ENCODE peak calls at places on chromosomes 11 and 22, in five cellular contexts. F, E, N, C and Z are unnamed samples.

GRCh38 chr11:35005156-35005780 is 88.8 kb downstream of the PDHX start:
- DNase-seq in F (no peak), E (no peak), N (no peak), C (no peak), Z (no peak)

GRCh38 chr11:27656806-27657483 is 43.3 kb downstream of the BDNF start:
- DNase-seq in F (no peak), E (no peak), N (no peak), C (no peak), Z (no peak)

GRCh38 chr11:43581370-43582023 is 99.0 kb upstream of the HSD17B12 start:
- DNase-seq in F (no peak), E (no peak), N (no peak), C (no peak), Z (no peak)

GRCh38 chr11:35618497-35619029 is 303 bp downstream of the FJX1 start:
- DNase-seq in F (peak), E (no peak), N (peak), C (peak), Z (no peak)

GRCh38 chr11:848988-849824 is 6.6 kb downstream of the TSPAN4 start:
- DNase-seq in F (no peak), E (no peak), N (no peak), C (no peak), Z (no peak)

GRCh38 chr22:23089633-23090032 is 19.3 kb downstream of the GNAZ start:
- DNase-seq in F (no peak), E (no peak), N (no peak), C (no peak), Z (no peak)

GRCh38 chr22:21791635-21792625 is 56.3 kb upstream of the YPEL1 start:
- DNase-seq in F (peak), E (no peak), N (no peak), C (peak), Z (no peak)

GRCh38 chr11:6746086-6746618 is 25.6 kb downstream of the OR2AG2 start:
- DNase-seq in F (no peak), E (no peak), N (no peak), C (no peak), Z (no peak)

GRCh38 chr11:47057374-47057773 is 119.3 kb downstream of the ARFGAP2 start:
- DNase-seq in F (no peak), E (no peak), N (no peak), C (no peak), Z (no peak)

GRCh38 chr11:88402784-88403183 is 65.2 kb upstream of the CTSC start:
- DNase-seq in F (no peak), E (no peak), N (no peak), C (peak), Z (peak)

GRCh38 chr11:114270531-114271270 is 25.5 kb upstream of the NNMT start:
- DNase-seq in F (no peak), E (no peak), N (no peak), C (no peak), Z (no peak)

GRCh38 chr11:9132203-9132878 is 40.9 kb upstream of the SCUBE2 start:
- DNase-seq in F (no peak), E (no peak), N (no peak), C (peak), Z (no peak)

GRCh38 chr11:6371825-6372224 is 18.4 kb upstream of the SMPD1 start:
- DNase-seq in F (no peak), E (no peak), N (no peak), C (no peak), Z (no peak)

GRCh38 chr22:31141551-31141950 is 1.2 kb upstream of the PLA2G3 start:
- DNase-seq in F (no peak), E (no peak), N (no peak), C (no peak), Z (no peak)

GRCh38 chr11:1829039-1829820 is 5.6 kb upstream of the SYT8 start:
- DNase-seq in F (no peak), E (no peak), N (no peak), C (no peak), Z (peak)

GRCh38 chr22:20212754-20213699 is 55.1 kb downstream of the RTN4R start:
- DNase-seq in F (no peak), E (no peak), N (no peak), C (no peak), Z (no peak)

GRCh38 chr11:110318638-110319404 is 22.4 kb upstream of the RDX start:
- DNase-seq in F (no peak), E (no peak), N (no peak), C (no peak), Z (no peak)

GRCh38 chr11:117627259-117627658 is 169.8 kb downstream of the DSCAML1 start:
- DNase-seq in F (no peak), E (no peak), N (no peak), C (no peak), Z (no peak)